ENCODE peak calls at places on chromosome 20, in seven cellular contexts. K is HepG2, R is A549, H is transverse colon, W is sigmoid colon, T is upper lobe of left lung, U is GM12878. Q is an unnamed sample.

GRCh38 chr20:1327241-1327653 is 1.7 kb downstream of the SDCBP2 start:
- DNase-seq in K (no peak), R (no peak), H (peak), W (peak), T (peak), U (no peak), Q (peak)

GRCh38 chr20:4916991-4917881 is 84.1 kb downstream of the SLC23A2 start:
- DNase-seq in K (no peak), R (no peak), H (no peak), W (no peak), T (no peak), U (no peak), Q (no peak)

GRCh38 chr20:37956099-37956498 is 53.2 kb downstream of the VSTM2L start:
- DNase-seq in K (no peak), R (no peak), H (no peak), W (no peak), T (peak), U (no peak), Q (no peak)

GRCh38 chr20:57438552-57438951 is 47.4 kb downstream of the RBM38 start:
- DNase-seq in K (no peak), R (no peak), H (no peak), W (no peak), T (peak), U (no peak), Q (no peak)

GRCh38 chr20:48006036-48006833 is 221.0 kb upstream of the SULF2 start:
- DNase-seq in K (no peak), R (no peak), H (no peak), W (no peak), T (no peak), U (peak), Q (no peak)

GRCh38 chr20:32580970-32581838 is 3.9 kb downstream of the NOL4L start:
- DNase-seq in K (peak), R (no peak), H (no peak), W (no peak), T (peak), U (no peak), Q (no peak)

GRCh38 chr20:14142171-14142570 is 146.9 kb downstream of the MACROD2 start:
- DNase-seq in K (peak), R (peak), H (peak), W (no peak), T (peak), U (peak), Q (no peak)

GRCh38 chr20:48745330-48745729 is 82.5 kb downstream of the PREX1 start:
- DNase-seq in K (no peak), R (peak), H (no peak), W (no peak), T (no peak), U (no peak), Q (no peak)

GRCh38 chr20:19122395-19122794 is 90.0 kb upstream of the SLC24A3 start:
- DNase-seq in K (no peak), R (no peak), H (no peak), W (no peak), T (no peak), U (no peak), Q (peak)

GRCh38 chr20:58822175-58822574 is 28.5 kb downstream of the GNAS-AS1 start:
- DNase-seq in K (peak), R (no peak), H (no peak), W (no peak), T (peak), U (no peak), Q (no peak)

GRCh38 chr20:325889-326644 is 715 bp downstream of the SOX12 start:
- DNase-seq in K (peak), R (peak), H (peak), W (peak), T (peak), U (no peak), Q (no peak)

GRCh38 chr20:327041-327945 is 1.9 kb downstream of the SOX12 start:
- DNase-seq in K (peak), R (peak), H (peak), W (peak), T (peak), U (peak), Q (no peak)

GRCh38 chr20:326645-327031 is 1.3 kb downstream of the SOX12 start:
- DNase-seq in K (no peak), R (peak), H (peak), W (peak), T (no peak), U (no peak), Q (no peak)

GRCh38 chr20:324177-325042 is 942 bp upstream of the SOX12 start:
- DNase-seq in K (peak), R (peak), H (peak), W (peak), T (peak), U (no peak), Q (peak)

GRCh38 chr20:325043-325888 is at the start of gene SOX12:
- DNase-seq in K (peak), R (peak), H (peak), W (peak), T (peak), U (peak), Q (peak)
- TF ChIP-seq EP300 in K (peak), R (no peak), H (no peak), W (no peak), T (no peak), U (no peak), Q (no peak)

GRCh38 chr20:34798871-34799270 is 26.6 kb downstream of the NCOA6 start:
- DNase-seq in K (no peak), R (no peak), H (no peak), W (no peak), T (no peak), U (no peak), Q (no peak)

GRCh38 chr20:34794006-34794585 is 31.4 kb downstream of the NCOA6 start:
- DNase-seq in K (no peak), R (no peak), H (no peak), W (no peak), T (peak), U (no peak), Q (no peak)

GRCh38 chr20:34792687-34793363 is 32.6 kb downstream of the NCOA6 start:
- DNase-seq in K (no peak), R (no peak), H (no peak), W (no peak), T (no peak), U (no peak), Q (no peak)

GRCh38 chr20:34798328-34798727 is 27.1 kb downstream of the NCOA6 start:
- DNase-seq in K (no peak), R (no peak), H (no peak), W (no peak), T (no peak), U (no peak), Q (no peak)

GRCh38 chr20:34797012-34797720 is 28.3 kb downstream of the NCOA6 start:
- DNase-seq in K (no peak), R (no peak), H (no peak), W (no peak), T (no peak), U (no peak), Q (no peak)
- TF ChIP-seq EP300 in K (no peak), R (no peak), H (no peak), W (no peak), T (no peak), U (no peak), Q (no peak)

GRCh38 chr20:35771689-35772562 is at the start of gene PHF20:
- DNase-seq in K (peak), R (peak), H (peak), W (peak), T (peak), U (peak), Q (peak)
- TF ChIP-seq EP300 in K (no peak), R (no peak), H (peak), W (peak), T (peak), U (peak), Q (peak)

GRCh38 chr20:63707558-63708300 is at the start of the genes ARFRP1 and ZGPAT:
- DNase-seq in K (peak), R (peak), H (peak), W (peak), T (peak), U (no peak), Q (peak)
- TF ChIP-seq EP300 in K (peak), R (no peak), H (no peak), W (no peak), T (no peak), U (no peak), Q (no peak)

GRCh38 chr20:23178806-23179205 is 92.7 kb upstream of the CD93 start:
- DNase-seq in K (no peak), R (no peak), H (no peak), W (no peak), T (no peak), U (no peak), Q (peak)
- TF ChIP-seq EP300 in K (no peak), R (no peak), H (no peak), W (no peak), T (peak), U (no peak), Q (no peak)

DNA sequence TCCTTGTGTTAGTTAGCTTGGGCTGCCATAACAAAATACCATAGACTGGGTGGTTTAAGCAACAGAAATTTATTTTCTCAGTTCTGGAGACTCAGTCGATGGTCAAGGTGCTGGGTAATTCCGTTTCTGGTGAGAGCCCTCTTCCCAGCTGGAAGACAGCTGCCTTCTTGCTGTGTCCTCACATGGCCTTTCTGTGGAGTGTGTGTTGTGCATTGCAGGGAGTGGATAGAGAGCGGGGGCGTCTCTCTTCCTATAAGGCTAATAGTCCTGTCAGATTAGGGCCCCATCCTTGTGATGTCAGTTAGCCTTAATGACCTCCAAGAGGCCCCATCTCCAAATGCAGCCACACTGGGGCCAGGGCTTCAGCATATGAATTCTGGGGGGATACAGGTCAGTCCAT is 19.2 kb downstream of the CHMP4B start:
- DNase-seq in K (no peak), R (no peak), H (peak), W (no peak), T (no peak), U (no peak), Q (no peak)
- TF ChIP-seq EP300 in K (no peak), R (no peak), H (no peak), W (no peak), T (no peak), U (no peak), Q (no peak)

GRCh38 chr20:56409946-56410345 is 2.1 kb upstream of the CASS4 start:
- DNase-seq in K (no peak), R (no peak), H (no peak), W (no peak), T (no peak), U (no peak), Q (no peak)

GRCh38 chr20:56412473-56412790 is 372 bp downstream of the CASS4 start:
- DNase-seq in K (no peak), R (no peak), H (no peak), W (no peak), T (no peak), U (no peak), Q (no peak)

GRCh38 chr20:56409521-56409920 is 2.5 kb upstream of the CASS4 start:
- DNase-seq in K (no peak), R (no peak), H (no peak), W (no peak), T (no peak), U (no peak), Q (no peak)

GRCh38 chr20:56412949-56413348 is 889 bp downstream of the CASS4 start:
- DNase-seq in K (no peak), R (no peak), H (no peak), W (no peak), T (no peak), U (no peak), Q (no peak)

GRCh38 chr20:56411759-56412472 is at the start of gene CASS4:
- DNase-seq in K (peak), R (no peak), H (no peak), W (no peak), T (peak), U (no peak), Q (no peak)
- TF ChIP-seq EP300 in K (peak), R (no peak), H (no peak), W (no peak), T (no peak), U (no peak), Q (no peak)

GRCh38 chr20:54132612-54133433 is 41.0 kb downstream of the CYP24A1 start:
- DNase-seq in K (peak), R (peak), H (peak), W (peak), T (peak), U (no peak), Q (no peak)
- TF ChIP-seq EP300 in K (peak), R (peak), H (no peak), W (no peak), T (no peak), U (no peak), Q (no peak)

GRCh38 chr20:61516398-61517208 is 264.5 kb downstream of the CDH4 start:
- DNase-seq in K (no peak), R (no peak), H (no peak), W (no peak), T (no peak), U (no peak), Q (no peak)

GRCh38 chr20:61520076-61520639 is 268.1 kb downstream of the CDH4 start:
- DNase-seq in K (no peak), R (no peak), H (no peak), W (no peak), T (no peak), U (no peak), Q (no peak)

GRCh38 chr20:61517419-61517818 is 265.4 kb downstream of the CDH4 start:
- DNase-seq in K (no peak), R (no peak), H (no peak), W (no peak), T (no peak), U (no peak), Q (no peak)

GRCh38 chr20:61519488-61519887 is 267.4 kb downstream of the CDH4 start:
- DNase-seq in K (no peak), R (no peak), H (no peak), W (no peak), T (no peak), U (no peak), Q (no peak)

DNA sequence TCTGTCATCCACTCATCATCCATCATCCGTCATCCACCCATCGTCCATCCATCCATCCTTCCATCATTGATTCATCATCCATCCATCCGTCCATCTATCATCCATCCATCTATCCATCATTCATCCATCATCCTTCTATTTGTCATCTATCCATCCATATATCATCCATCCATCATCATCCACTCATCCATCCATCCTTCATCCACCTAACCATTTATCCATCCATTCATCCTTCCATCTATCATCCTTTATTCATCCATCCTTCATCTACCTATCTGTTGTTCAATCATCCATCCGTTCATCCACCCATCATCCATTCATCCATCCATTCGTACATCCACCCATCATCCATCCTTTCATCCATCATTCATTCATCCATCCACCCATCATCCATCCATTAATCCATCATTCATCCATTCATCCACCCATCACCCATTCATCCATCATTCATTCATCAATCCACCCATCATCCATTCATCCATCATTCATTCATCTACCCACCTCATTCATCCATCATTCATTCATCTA is 266.4 kb downstream of the CDH4 start:
- DNase-seq in K (no peak), R (no peak), H (no peak), W (no peak), T (no peak), U (no peak), Q (no peak)
- TF ChIP-seq EP300 in K (no peak), R (no peak), H (no peak), W (no peak), T (no peak), U (no peak), Q (no peak)

DNA sequence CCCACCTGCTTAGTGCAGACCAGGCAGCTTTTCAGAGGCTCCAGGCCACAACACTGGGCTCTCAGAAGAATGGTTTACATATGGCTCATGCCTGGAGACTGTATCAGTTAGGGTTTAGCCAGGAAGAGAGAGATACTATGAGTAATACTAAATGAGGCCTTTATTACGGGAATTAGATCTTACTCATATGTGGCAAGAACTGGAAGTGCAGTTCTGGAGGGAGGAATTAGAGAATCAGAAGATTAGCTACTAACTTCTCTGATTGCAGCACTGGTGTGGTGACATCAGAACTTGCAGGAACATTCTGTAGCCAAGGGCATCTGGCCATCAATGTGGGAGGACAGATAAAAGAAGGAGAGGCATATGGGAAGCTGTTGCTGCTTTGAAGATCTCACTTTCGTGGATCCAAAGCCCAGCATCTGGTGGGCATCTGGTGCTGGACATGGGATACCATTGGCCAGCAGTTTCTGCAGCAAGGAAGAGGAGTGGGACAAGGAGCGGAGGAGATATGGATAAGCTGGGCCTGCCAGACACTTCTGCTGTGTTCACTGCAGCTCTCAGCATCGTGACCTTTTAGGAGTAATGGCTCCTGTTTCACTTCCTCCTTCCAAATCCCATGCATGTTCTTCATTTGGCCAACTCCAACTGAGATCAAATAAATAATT is 248.5 kb downstream of the BTBD3 start:
- DNase-seq in K (no peak), R (no peak), H (peak), W (peak), T (peak), U (no peak), Q (no peak)
- TF ChIP-seq EP300 in K (no peak), R (no peak), H (no peak), W (no peak), T (no peak), U (no peak), Q (no peak)